ENCODE peak calls at places on chromosome 5, in nine cellular contexts. V, H, K, R, P, T, Z, Y and U are unnamed samples.

GRCh38 chr5:44691811-44692210 is 116.9 kb upstream of the MRPS30 start:
- DNase-seq in V (no peak), H (peak; percentile 74), K (no peak), R (no peak), P (no peak), T (no peak), Z (no peak), Y (no peak), U (no peak)

GRCh38 chr5:62937661-62938558 is 359.3 kb downstream of the LRRC70 start:
- DNase-seq in V (no peak), H (no peak), K (no peak), R (no peak), P (no peak), T (no peak), Z (no peak), Y (no peak), U (no peak)

GRCh38 chr5:159038907-159039306 is 60.8 kb downstream of the EBF1 start:
- DNase-seq in V (no peak), H (no peak), K (no peak), R (no peak), P (no peak), T (no peak), Z (no peak), Y (no peak), U (no peak)

GRCh38 chr5:125257997-125258396 is 511.6 kb upstream of the ZNF608 start:
- DNase-seq in V (no peak), H (no peak), K (no peak), R (no peak), P (no peak), T (no peak), Z (no peak), Y (no peak), U (no peak)

GRCh38 chr5:67747096-67747495 is 468.5 kb upstream of the PIK3R1 start:
- DNase-seq in V (no peak), H (no peak), K (no peak), R (no peak), P (no peak), T (no peak), Z (no peak), Y (no peak), U (no peak)

GRCh38 chr5:62144395-62145022 is 161.5 kb upstream of the KIF2A start:
- DNase-seq in V (no peak), H (peak; percentile 62), K (no peak), R (no peak), P (no peak), T (no peak), Z (no peak), Y (no peak), U (no peak)

GRCh38 chr5:1913578-1913977 is 30.9 kb upstream of the IRX4 start:
- DNase-seq in V (no peak), H (no peak), K (peak; percentile 31), R (no peak), P (no peak), T (no peak), Z (no peak), Y (no peak), U (no peak)

GRCh38 chr5:172002310-172002709 is 4.1 kb downstream of the FBXW11 start:
- DNase-seq in V (no peak), H (no peak), K (no peak), R (no peak), P (no peak), T (no peak), Z (no peak), Y (no peak), U (no peak)

GRCh38 chr5:180673371-180674252 is 24.2 kb upstream of the FLT4 start:
- DNase-seq in V (no peak), H (no peak), K (no peak), R (no peak), P (no peak), T (no peak), Z (no peak), Y (no peak), U (no peak)

GRCh38 chr5:54651482-54652076 is 134.0 kb downstream of the SNX18 start:
- DNase-seq in V (peak; percentile 87), H (peak; percentile 83), K (peak; percentile 79), R (no peak), P (peak; percentile 88), T (no peak), Z (no peak), Y (no peak), U (no peak)

GRCh38 chr5:116032094-116032517 is at the start of gene ARL14EPL:
- DNase-seq in V (no peak), H (peak; percentile 71), K (no peak), R (no peak), P (peak; percentile 14), T (no peak), Z (no peak), Y (no peak), U (no peak)

GRCh38 chr5:141957367-141957993 is 522 bp downstream of the PCDH12 start:
- DNase-seq in V (no peak), H (no peak), K (no peak), R (no peak), P (no peak), T (no peak), Z (no peak), Y (no peak), U (no peak)

GRCh38 chr5:146541956-146542849 is 26.2 kb upstream of the GPR151 start:
- DNase-seq in V (peak; percentile 73), H (peak; percentile 44), K (peak; percentile 79), R (peak; percentile 14), P (peak; percentile 61), T (no peak), Z (peak; percentile 58), Y (peak; percentile 87), U (peak; percentile 33)

GRCh38 chr5:452856-453710 is 10.1 kb downstream of the EXOC3 start:
- DNase-seq in V (no peak), H (no peak), K (no peak), R (no peak), P (peak; percentile 9), T (no peak), Z (no peak), Y (no peak), U (no peak)

GRCh38 chr5:124157320-124157719 is 589.1 kb downstream of the ZNF608 start:
- DNase-seq in V (no peak), H (no peak), K (no peak), R (no peak), P (no peak), T (peak; percentile 10), Z (no peak), Y (no peak), U (no peak)

GRCh38 chr5:172455511-172456061 is 1.3 kb upstream of the SH3PXD2B start:
- DNase-seq in V (no peak), H (no peak), K (no peak), R (no peak), P (no peak), T (no peak), Z (no peak), Y (no peak), U (no peak)

GRCh38 chr5:14204785-14205321 is 61.7 kb downstream of the TRIO start:
- DNase-seq in V (no peak), H (peak; percentile 68), K (no peak), R (no peak), P (peak; percentile 29), T (peak; percentile 40), Z (peak; percentile 83), Y (no peak), U (no peak)

GRCh38 chr5:13658761-13659160 is 285.7 kb downstream of the DNAH5 start:
- DNase-seq in V (no peak), H (peak; percentile 96), K (no peak), R (no peak), P (no peak), T (no peak), Z (no peak), Y (no peak), U (no peak)

GRCh38 chr5:150624334-150625163 is 15.9 kb upstream of the SYNPO start:
- DNase-seq in V (no peak), H (no peak), K (no peak), R (no peak), P (peak; percentile 60), T (no peak), Z (no peak), Y (no peak), U (peak; percentile 56)

GRCh38 chr5:95591490-95591901 is 28.4 kb upstream of the GPR150 start:
- DNase-seq in V (no peak), H (peak; percentile 94), K (no peak), R (no peak), P (no peak), T (no peak), Z (no peak), Y (no peak), U (no peak)

GRCh38 chr5:176877793-176878331 is 21.3 kb downstream of the HK3 start:
- DNase-seq in V (no peak), H (no peak), K (no peak), R (no peak), P (no peak), T (no peak), Z (no peak), Y (no peak), U (no peak)

GRCh38 chr5:129511291-129511690 is 51.2 kb downstream of the ADAMTS19 start:
- DNase-seq in V (no peak), H (no peak), K (no peak), R (no peak), P (no peak), T (no peak), Z (no peak), Y (no peak), U (no peak)

GRCh38 chr5:167814828-167815227 is 476.6 kb upstream of the WWC1 start:
- DNase-seq in V (no peak), H (peak; percentile 99), K (no peak), R (no peak), P (no peak), T (no peak), Z (no peak), Y (no peak), U (no peak)

GRCh38 chr5:9034671-9035070 is 511.2 kb downstream of the SEMA5A start:
- DNase-seq in V (no peak), H (peak; percentile 55), K (no peak), R (no peak), P (no peak), T (no peak), Z (no peak), Y (no peak), U (no peak)

GRCh38 chr5:177447611-177448243 is 1.1 kb downstream of the PRR7 start:
- DNase-seq in V (no peak), H (peak; percentile 94), K (peak; percentile 76), R (no peak), P (no peak), T (no peak), Z (peak; percentile 66), Y (peak; percentile 78), U (no peak)

GRCh38 chr5:97606531-97606930 is 423.5 kb upstream of the RIOK2 start:
- DNase-seq in V (no peak), H (no peak), K (no peak), R (no peak), P (no peak), T (no peak), Z (no peak), Y (no peak), U (no peak)

GRCh38 chr5:78458843-78459242 is 98.4 kb downstream of the SCAMP1 start:
- DNase-seq in V (no peak), H (no peak), K (no peak), R (no peak), P (no peak), T (no peak), Z (no peak), Y (no peak), U (no peak)

GRCh38 chr5:90551376-90551775 is 7.2 kb upstream of the ADGRV1 start:
- DNase-seq in V (no peak), H (no peak), K (no peak), R (no peak), P (no peak), T (no peak), Z (no peak), Y (no peak), U (no peak)

GRCh38 chr5:132495672-132496630 is 5.4 kb upstream of the IRF1 start:
- DNase-seq in V (peak; percentile 80), H (peak; percentile 91), K (peak; percentile 93), R (peak; percentile 70), P (peak; percentile 91), T (peak; percentile 37), Z (peak; percentile 99), Y (peak; percentile 93), U (peak; percentile 58)

GRCh38 chr5:66660401-66660800 is 64.2 kb downstream of the MAST4 start:
- DNase-seq in V (no peak), H (no peak), K (no peak), R (no peak), P (no peak), T (no peak), Z (no peak), Y (no peak), U (no peak)

GRCh38 chr5:131984945-131985665 is 26.4 kb downstream of the ACSL6 start:
- DNase-seq in V (no peak), H (no peak), K (no peak), R (no peak), P (no peak), T (no peak), Z (no peak), Y (no peak), U (no peak)